ENCODE peak calls at places on chromosomes 12 and 14, in eight cellular contexts. L is prostate gland, O is SK-N-SH, E is K562, N is HL-60, I is transverse colon, X is H1, Q is breast epithelium. M is an unnamed sample.

GRCh38 chr12:65834146-65834935 is 10.1 kb downstream of the HMGA2 start:
- DNase-seq in L (no peak), O (no peak), E (no peak), N (no peak), I (no peak), X (no peak), Q (no peak), M (no peak)

GRCh38 chr12:132949936-132950837 is 5.9 kb downstream of the ZNF605 start:
- DNase-seq in L (no peak), O (no peak), E (no peak), N (no peak), I (no peak), X (no peak), Q (no peak), M (no peak)

GRCh38 chr14:73613419-73613963 is 1.2 kb downstream of the ACOT6 start:
- DNase-seq in L (no peak), O (no peak), E (no peak), N (no peak), I (no peak), X (no peak), Q (no peak), M (no peak)

GRCh38 chr12:106360400-106360994 is 2.9 kb downstream of the POLR3B start:
- DNase-seq in L (no peak), O (no peak), E (no peak), N (no peak), I (no peak), X (no peak), Q (no peak), M (no peak)

GRCh38 chr14:99075061-99075460 is 196.9 kb downstream of the BCL11B start:
- DNase-seq in L (no peak), O (no peak), E (no peak), N (peak), I (no peak), X (peak), Q (no peak), M (no peak)

GRCh38 chr12:530871-531270 is 71.1 kb downstream of the B4GALNT3 start:
- DNase-seq in L (no peak), O (no peak), E (no peak), N (no peak), I (no peak), X (no peak), Q (no peak), M (no peak)

GRCh38 chr14:72629534-72629933 is 264.4 kb downstream of the DPF3 start:
- DNase-seq in L (no peak), O (no peak), E (no peak), N (no peak), I (no peak), X (peak), Q (no peak), M (no peak)

GRCh38 chr12:132094269-132094891 is 49.7 kb downstream of the DDX51 start:
- DNase-seq in L (no peak), O (no peak), E (no peak), N (no peak), I (no peak), X (no peak), Q (no peak), M (no peak)

GRCh38 chr12:106078358-106079025 is 60.3 kb downstream of the NUAK1 start:
- DNase-seq in L (no peak), O (no peak), E (no peak), N (no peak), I (peak), X (no peak), Q (no peak), M (no peak)

GRCh38 chr12:68317047-68317667 is 15.0 kb downstream of the MDM1 start:
- DNase-seq in L (no peak), O (peak), E (peak), N (peak), I (peak), X (no peak), Q (no peak), M (no peak)

GRCh38 chr14:67999693-68000384 is 180.3 kb downstream of the RAD51B start:
- DNase-seq in L (no peak), O (no peak), E (no peak), N (no peak), I (no peak), X (no peak), Q (no peak), M (peak)

GRCh38 chr14:69708586-69709169 is 58.3 kb upstream of the SRSF5 start:
- DNase-seq in L (no peak), O (peak), E (no peak), N (no peak), I (peak), X (no peak), Q (no peak), M (no peak)

DNA sequence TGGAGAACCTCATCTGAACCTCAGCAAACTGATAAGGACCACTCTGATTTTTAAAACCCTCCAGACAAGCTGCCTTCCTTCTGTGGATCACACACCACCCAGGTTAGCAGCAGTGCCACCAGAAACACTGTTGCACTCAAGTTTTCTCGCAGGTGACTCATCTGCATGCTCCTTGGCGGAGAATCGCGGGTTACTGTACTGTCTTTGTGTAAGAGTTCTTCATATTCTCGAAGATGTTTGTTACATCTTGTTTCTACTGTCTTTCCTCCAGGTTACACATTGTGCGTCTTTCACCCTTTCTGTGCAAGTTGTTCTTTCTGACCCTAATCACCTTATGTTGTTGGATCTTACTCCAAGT is 331.2 kb downstream of the CACNA1C start:
- DNase-seq in L (no peak), O (no peak), E (no peak), N (no peak), I (peak), X (no peak), Q (no peak), M (no peak)
- TF ChIP-seq POLR2AphosphoS5 in L (no peak), O (no peak), E (no peak), N (no peak), I (peak), X (no peak), Q (no peak), M (no peak)

GRCh38 chr14:50232276-50232642 is 881 bp upstream of the SOS2 start:
- DNase-seq in L (no peak), O (no peak), E (peak), N (no peak), I (no peak), X (no peak), Q (no peak), M (no peak)

GRCh38 chr14:50230601-50231474 is 540 bp downstream of the SOS2 start:
- DNase-seq in L (peak), O (peak), E (peak), N (peak), I (peak), X (no peak), Q (peak), M (peak)

GRCh38 chr14:50233335-50234250 is 2.2 kb upstream of the SOS2 start:
- DNase-seq in L (peak), O (no peak), E (no peak), N (no peak), I (no peak), X (no peak), Q (no peak), M (no peak)

GRCh38 chr14:50229646-50230045 is 1.7 kb downstream of the SOS2 start:
- DNase-seq in L (no peak), O (no peak), E (no peak), N (no peak), I (no peak), X (no peak), Q (no peak), M (no peak)

GRCh38 chr14:50231475-50232275 is at the start of gene SOS2:
- DNase-seq in L (peak), O (peak), E (peak), N (peak), I (peak), X (peak), Q (peak), M (peak)
- TF ChIP-seq POLR2AphosphoS5 in L (peak), O (peak), E (peak), N (peak), I (peak), X (peak), Q (peak), M (peak)

DNA sequence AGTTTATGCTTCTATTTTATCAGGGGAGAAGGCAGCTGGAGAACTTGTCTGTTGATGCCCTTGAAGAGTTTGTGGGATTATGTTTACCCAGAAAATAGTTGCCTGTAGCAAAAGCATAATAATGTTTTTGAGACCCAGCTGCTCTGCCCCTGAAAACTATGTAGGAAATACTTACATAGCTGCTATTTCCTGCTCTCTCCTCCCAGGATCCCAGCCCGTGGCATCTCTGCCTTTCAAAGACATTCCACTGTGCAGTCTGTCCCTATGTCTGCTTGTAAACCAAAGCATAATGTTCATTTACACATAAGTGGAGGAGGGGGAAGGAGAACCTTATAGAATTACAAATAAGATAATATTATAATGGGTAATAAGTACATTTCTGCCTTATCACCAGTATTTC is 198.7 kb downstream of the SYT1 start:
- DNase-seq in L (no peak), O (no peak), E (no peak), N (no peak), I (no peak), X (no peak), Q (no peak), M (no peak)
- TF ChIP-seq POLR2AphosphoS5 in L (no peak), O (no peak), E (no peak), N (no peak), I (no peak), X (no peak), Q (no peak), M (no peak)

DNA sequence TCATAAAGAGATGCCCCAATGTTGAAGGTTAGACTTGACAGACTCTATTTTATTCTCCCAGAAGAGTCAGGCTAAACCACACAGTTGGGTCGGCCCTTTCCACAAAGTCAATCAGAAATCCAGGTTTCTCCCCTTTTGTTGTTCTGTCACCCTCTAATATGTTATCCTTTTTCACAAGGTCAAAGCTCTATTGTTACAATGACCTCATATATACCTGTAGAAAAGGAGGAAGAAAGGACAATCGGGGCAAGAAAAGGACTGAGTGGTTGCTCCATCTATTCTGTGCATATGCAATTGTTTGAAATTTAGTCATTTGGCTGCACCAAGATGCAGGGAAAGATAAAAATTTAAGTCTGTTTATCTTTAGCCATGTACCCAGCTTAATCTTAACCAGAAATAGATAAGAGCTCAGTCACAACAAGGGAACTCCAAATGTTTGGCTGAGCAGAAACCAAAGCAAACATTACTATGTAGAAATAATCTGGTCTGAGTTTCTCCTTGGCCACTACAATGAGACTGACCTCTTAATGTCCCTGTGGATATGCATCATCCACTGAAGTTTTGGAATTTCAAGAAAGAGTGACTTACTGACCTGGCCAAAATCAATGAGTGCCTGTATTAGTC is 503.7 kb downstream of the GALC start:
- DNase-seq in L (no peak), O (no peak), E (no peak), N (no peak), I (no peak), X (no peak), Q (no peak), M (no peak)
- TF ChIP-seq POLR2AphosphoS5 in L (no peak), O (no peak), E (no peak), N (no peak), I (no peak), X (no peak), Q (no peak), M (no peak)

DNA sequence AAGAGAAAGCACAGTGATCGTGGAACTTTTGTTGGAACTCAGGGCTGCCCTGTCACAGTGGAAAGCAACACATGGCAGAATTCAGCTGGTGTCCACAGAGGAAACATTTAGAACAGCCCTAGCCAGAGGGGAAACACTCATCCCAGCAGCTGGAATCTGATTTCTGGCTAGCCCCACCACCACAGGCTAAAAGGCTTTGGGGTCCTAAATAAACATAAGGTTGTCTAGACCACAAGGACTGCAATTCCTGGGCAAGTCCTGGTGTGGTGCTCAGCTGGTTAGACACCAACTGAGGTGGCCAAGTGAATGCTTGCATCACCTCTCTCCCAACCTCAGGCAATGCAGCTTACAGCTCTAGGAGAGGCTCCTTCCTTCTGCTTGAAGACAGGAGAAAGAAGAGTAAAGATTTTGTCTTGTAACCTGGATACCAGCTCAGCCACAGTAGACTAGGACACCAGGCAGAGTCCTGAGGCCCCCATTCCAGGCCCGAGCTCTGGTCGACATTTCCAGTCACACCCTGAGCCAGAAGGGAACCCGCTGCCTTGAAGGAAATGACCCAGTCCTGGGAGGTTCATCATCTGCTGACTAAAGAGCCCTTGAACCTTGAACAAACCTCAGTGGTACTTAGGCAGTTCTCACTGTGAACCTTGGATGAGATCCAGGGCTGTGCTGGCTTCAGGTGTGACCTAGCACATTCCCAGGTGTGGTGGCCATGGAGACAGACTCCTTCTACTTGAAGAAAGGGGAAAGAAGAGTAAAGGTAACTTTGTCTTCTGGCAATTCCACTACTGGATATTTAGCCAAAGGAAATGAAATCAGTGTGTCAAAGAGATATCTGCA is 85.4 kb upstream of the PLXNC1 start:
- DNase-seq in L (no peak), O (no peak), E (no peak), N (no peak), I (peak), X (no peak), Q (no peak), M (no peak)
- TF ChIP-seq POLR2AphosphoS5 in L (no peak), O (no peak), E (no peak), N (no peak), I (no peak), X (no peak), Q (no peak), M (no peak)

GRCh38 chr12:54287316-54288157 is 7.0 kb downstream of the HNRNPA1 start:
- DNase-seq in L (no peak), O (no peak), E (no peak), N (peak), I (no peak), X (no peak), Q (no peak), M (no peak)
- TF ChIP-seq POLR2AphosphoS5 in L (no peak), O (peak), E (peak), N (peak), I (no peak), X (peak), Q (no peak), M (peak)

GRCh38 chr12:98743362-98743953 is 98.4 kb downstream of the APAF1 start:
- DNase-seq in L (no peak), O (peak), E (peak), N (peak), I (no peak), X (peak), Q (no peak), M (no peak)
- TF ChIP-seq POLR2AphosphoS5 in L (no peak), O (no peak), E (no peak), N (no peak), I (no peak), X (no peak), Q (no peak), M (no peak)

GRCh38 chr12:46363582-46364299 is 8.8 kb downstream of the SLC38A2 start:
- DNase-seq in L (no peak), O (no peak), E (no peak), N (no peak), I (no peak), X (no peak), Q (no peak), M (no peak)
- TF ChIP-seq POLR2AphosphoS5 in L (no peak), O (peak), E (peak), N (no peak), I (no peak), X (no peak), Q (no peak), M (peak)

DNA sequence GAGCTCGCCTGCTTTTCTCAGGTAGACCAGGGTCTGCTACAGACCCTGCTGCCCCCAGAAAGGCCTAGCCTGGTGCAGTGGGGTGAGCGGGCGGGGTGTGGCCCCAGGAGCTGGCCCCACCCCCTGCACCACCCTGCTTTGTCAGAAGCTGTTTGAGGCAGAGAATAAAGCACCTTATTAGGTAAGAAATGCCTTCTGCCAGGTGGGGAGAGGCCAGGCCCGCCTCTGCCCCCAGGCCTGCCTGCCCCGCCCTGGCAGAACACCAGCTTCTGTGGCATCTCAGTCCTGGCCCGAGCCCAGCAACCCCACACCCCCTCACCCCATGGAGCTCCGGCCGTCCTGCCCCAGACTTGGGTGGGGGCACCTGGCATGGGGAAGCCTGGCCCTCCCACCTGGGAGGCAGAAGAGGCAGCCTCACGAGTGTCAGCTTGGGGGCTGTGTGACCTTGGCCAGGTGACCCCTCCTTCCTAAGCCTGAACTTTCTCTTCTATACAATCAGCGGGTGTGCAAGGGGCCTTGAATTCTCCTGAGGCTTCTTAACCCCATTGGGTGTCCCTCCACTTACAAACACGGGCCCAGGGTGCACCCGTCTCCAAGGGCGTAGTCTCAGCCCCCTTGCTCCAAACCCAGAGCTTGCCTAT is 43.2 kb downstream of the KRT80 start:
- DNase-seq in L (peak), O (no peak), E (no peak), N (no peak), I (peak), X (no peak), Q (peak), M (no peak)
- TF ChIP-seq POLR2AphosphoS5 in L (peak), O (no peak), E (no peak), N (no peak), I (no peak), X (no peak), Q (peak), M (no peak)

M was measured in Panc1.